ENCODE peak calls at places on chromosomes 6 and 20, in four cellular contexts. K, X, Z and J are unnamed samples.

GRCh38 chr6:56962451-56962850 is 7.5 kb downstream of the BEND6 start:
- DNase-seq in K (no peak), X (no peak), Z (no peak), J (no peak)

GRCh38 chr6:6746334-6746969 is 157.9 kb downstream of the LY86 start:
- DNase-seq in K (no peak), X (no peak), Z (peak; percentile 67), J (peak; percentile 39)

GRCh38 chr6:21199246-21199645 is 394.3 kb upstream of the SOX4 start:
- DNase-seq in X (no peak), K (no peak), Z (no peak), J (no peak)

GRCh38 chr20:59933296-59933848 is at the start of gene SYCP2:
- DNase-seq in K (peak; percentile 7), Z (no peak), X (no peak), J (peak; percentile 67)

GRCh38 chr6:140908505-140908904 is 1224.2 kb upstream of the GJE1 start:
- DNase-seq in X (no peak), K (no peak), Z (no peak), J (no peak)

GRCh38 chr6:13848553-13849150 is 34.3 kb upstream of the MCUR1 start:
- DNase-seq in K (no peak), X (no peak), Z (peak; percentile 37), J (no peak)

GRCh38 chr6:19838442-19839236 is 1.5 kb downstream of the ID4 start:
- DNase-seq in K (peak; percentile 75), X (no peak), Z (peak; percentile 11), J (no peak)

GRCh38 chr20:64133951-64134407 is 26.6 kb upstream of the NPBWR2 start:
- DNase-seq in K (no peak), Z (no peak), X (peak; percentile 39), J (no peak)

GRCh38 chr6:161038229-161039003 is 46.8 kb downstream of the MAP3K4 start:
- DNase-seq in X (no peak), Z (peak; percentile 96), K (no peak), J (peak; percentile 24)

GRCh38 chr6:22320750-22321149 is 23.9 kb upstream of the PRL start:
- DNase-seq in Z (peak; percentile 93), X (no peak), K (peak; percentile 16), J (no peak)

GRCh38 chr6:64505312-64505711 is 869.7 kb downstream of the PHF3 start:
- DNase-seq in Z (no peak), X (no peak), K (peak; percentile 15), J (no peak)

GRCh38 chr6:42226251-42227143 is 8.8 kb upstream of the MRPS10 start:
- DNase-seq in X (no peak), K (peak; percentile 83), Z (peak; percentile 84), J (no peak)

GRCh38 chr20:25061821-25062530 is 4.0 kb upstream of the ACSS1 start:
- DNase-seq in Z (no peak), K (no peak), X (no peak), J (no peak)

GRCh38 chr6:91132461-91132860 is 545.6 kb upstream of the MAP3K7 start:
- DNase-seq in X (no peak), Z (no peak), K (peak; percentile 16), J (no peak)

GRCh38 chr6:13422601-13423247 is 64.7 kb downstream of the GFOD1 start:
- DNase-seq in K (no peak), X (no peak), Z (peak; percentile 36), J (no peak)

GRCh38 chr6:15969236-15969778 is 159.6 kb upstream of the MYLIP start:
- DNase-seq in K (no peak), Z (no peak), X (no peak), J (no peak)

GRCh38 chr6:137829641-137830083 is 37.4 kb upstream of the TNFAIP3 start:
- DNase-seq in X (no peak), Z (peak; percentile 43), K (peak; percentile 25), J (no peak)

GRCh38 chr20:50297498-50298348 is 107.1 kb downstream of the CEBPB start:
- DNase-seq in Z (no peak), X (no peak), K (no peak), J (no peak)

GRCh38 chr20:20204326-20204725 is 152.0 kb downstream of the CFAP61 start:
- DNase-seq in X (no peak), K (no peak), Z (no peak), J (no peak)

GRCh38 chr6:31576897-31577341 is 1.6 kb downstream of the TNF start:
- DNase-seq in K (no peak), X (no peak), Z (no peak), J (no peak)

GRCh38 chr6:156396068-156396771 is 381.0 kb upstream of the ARID1B start:
- DNase-seq in K (no peak), X (no peak), Z (no peak), J (no peak)

GRCh38 chr6:87274660-87275273 is 47.6 kb upstream of the SMIM8 start:
- DNase-seq in X (no peak), K (peak; percentile 18), Z (peak; percentile 82), J (no peak)

GRCh38 chr6:158041788-158042187 is 60.1 kb downstream of the SYNJ2 start:
- DNase-seq in X (no peak), Z (no peak), K (no peak), J (peak; percentile 10)

GRCh38 chr20:57071283-57071701 is 195.1 kb downstream of the BMP7 start:
- DNase-seq in K (peak; percentile 74), Z (no peak), X (no peak), J (no peak)

GRCh38 chr6:52976591-52977035 is 18.5 kb downstream of the GSTA4 start:
- DNase-seq in X (no peak), Z (no peak), K (peak; percentile 28), J (no peak)

GRCh38 chr6:153012856-153013255 is 10.3 kb upstream of the MTRF1L start:
- DNase-seq in X (no peak), K (no peak), Z (no peak), J (no peak)

GRCh38 chr6:94510877-94511276 is 1066.5 kb upstream of the MANEA start:
- DNase-seq in X (no peak), K (no peak), Z (no peak), J (no peak)

GRCh38 chr20:57991211-57991841 is 237.1 kb downstream of the ANKRD60 start:
- DNase-seq in Z (no peak), K (no peak), X (no peak), J (no peak)

GRCh38 chr6:125102411-125102810 is 51.2 kb upstream of the TPD52L1 start:
- DNase-seq in K (no peak), X (no peak), Z (peak; percentile 10), J (no peak)

GRCh38 chr20:5918856-5919633 is 31.3 kb downstream of the TRMT6 start:
- DNase-seq in K (no peak), Z (peak; percentile 44), X (no peak), J (no peak)

GRCh38 chr6:119174879-119175817 is 96.7 kb upstream of the FAM184A start:
- DNase-seq in K (no peak), Z (peak; percentile 57), X (no peak), J (no peak)

GRCh38 chr6:26223677-26224546 is 136.7 kb downstream of the HFE start:
- DNase-seq in K (peak; percentile 93), Z (peak; percentile 97), X (peak; percentile 76), J (peak; percentile 50)

GRCh38 chr6:107571354-107571753 is 81.4 kb downstream of the SOBP start:
- DNase-seq in K (no peak), X (no peak), Z (no peak), J (no peak)

DNA sequence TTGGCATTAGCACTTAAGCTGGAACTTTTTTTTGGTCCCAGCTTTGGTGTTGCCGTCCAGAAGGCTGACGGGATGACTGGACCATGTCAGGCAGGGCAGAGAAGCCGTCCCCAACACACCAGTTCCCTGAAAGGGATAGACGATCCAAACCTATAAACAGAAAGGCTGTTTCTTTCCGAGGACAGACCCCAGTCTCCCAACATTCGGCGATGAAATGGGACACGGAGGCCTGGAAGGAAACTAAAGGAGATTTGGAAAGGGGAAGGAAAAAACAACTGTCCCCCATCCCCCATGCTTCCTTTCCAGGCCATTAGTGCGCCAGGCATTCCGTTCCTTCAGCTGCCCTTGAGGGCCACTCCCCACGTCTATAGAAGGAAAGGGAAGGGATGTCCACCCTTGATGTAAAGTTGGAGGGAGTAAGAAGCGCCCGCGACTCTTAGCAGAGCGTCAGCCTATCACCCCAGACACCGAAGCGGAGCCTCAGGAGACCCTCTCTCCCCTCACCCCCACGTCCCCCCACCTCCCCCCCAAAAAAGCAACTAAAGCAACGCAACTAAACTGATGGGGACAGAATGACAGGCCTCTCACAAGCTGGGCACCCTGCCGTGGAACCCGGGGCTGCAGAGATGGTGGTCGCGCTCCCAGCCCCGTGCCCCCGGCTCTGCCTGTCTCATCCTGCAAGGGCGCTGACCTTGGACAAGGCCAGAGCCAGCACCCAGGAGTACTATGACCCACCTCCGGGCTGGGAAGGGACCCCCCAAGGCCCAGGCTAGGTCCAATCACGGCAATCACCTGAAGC is 638 bp downstream of the BLCAP start:
- DNase-seq in X (peak; percentile 51), Z (peak; percentile 27), K (peak; percentile 50), J (no peak)
- H3K9me3 ChIP-seq in X (no peaks in the 10 kb centered on the region), Z (no peaks in the 10 kb centered on the region), K (no peaks in the 10 kb centered on the region), J (no peaks in the 10 kb centered on the region)

GRCh38 chr6:163414367-163415175 is at the start of gene QKI:
- DNase-seq in X (peak; percentile 94), K (peak; percentile 87), Z (peak; percentile 67), J (peak; percentile 88)
- H3K27ac ChIP-seq in X (peak within 1 kb of the TSS; percentile 97), K (peak within 1 kb of the TSS; percentile 98), Z (peak within 1 kb of the TSS; percentile 99), J (peak within 1 kb of the TSS; percentile 99)

GRCh38 chr20:3229158-3229557 is 9.8 kb downstream of the SLC4A11 start:
- DNase-seq in K (no peak), X (no peak), Z (no peak), J (no peak)
- H3K4me1 ChIP-seq in K (no peaks in the 10 kb centered on the region), X (no peaks in the 10 kb centered on the region), Z (no peaks in the 10 kb centered on the region), J (no peaks in the 10 kb centered on the region)

GRCh38 chr6:111274593-111275217 is 187.4 kb downstream of the SLC16A10 start:
- DNase-seq in X (no peak), K (no peak), Z (no peak), J (no peak)

GRCh38 chr6:111278738-111279137 is 191.4 kb downstream of the SLC16A10 start:
- DNase-seq in Z (no peak), X (peak; percentile 61), K (no peak), J (no peak)

GRCh38 chr6:111277819-111278218 is 190.5 kb downstream of the SLC16A10 start:
- DNase-seq in K (no peak), Z (no peak), X (peak; percentile 70), J (no peak)

GRCh38 chr6:111276335-111276734 is 189.0 kb downstream of the SLC16A10 start:
- DNase-seq in K (no peak), Z (no peak), X (no peak), J (no peak)

DNA sequence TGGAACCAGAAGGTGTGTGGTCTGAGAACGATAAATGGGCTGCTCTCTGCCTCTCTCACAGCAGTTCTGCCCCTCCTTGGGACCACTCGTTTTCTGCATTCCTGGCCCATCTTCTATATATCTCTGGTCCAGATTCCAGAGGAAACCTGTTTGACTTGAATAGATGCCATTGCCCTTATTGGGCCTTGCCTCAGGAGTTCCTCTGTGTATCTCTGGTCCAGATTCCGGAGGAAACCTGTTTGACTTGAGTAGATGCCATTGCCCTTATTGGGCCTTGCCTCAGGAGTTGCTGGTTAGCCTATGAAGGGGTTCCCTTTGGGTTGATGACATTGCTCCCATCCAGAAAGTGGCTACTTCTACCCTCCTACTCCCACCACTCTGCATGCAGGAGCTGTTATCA is 189.4 kb downstream of the SLC16A10 start:
- DNase-seq in K (no peak), X (no peak), Z (no peak), J (no peak)
- H3K9me3 ChIP-seq in K (peaks cover 8% of the 10 kb centered on the region), X (no peaks in the 10 kb centered on the region), Z (peaks cover 14% of the 10 kb centered on the region), J (peaks cover 42% of the 10 kb centered on the region)